ENCODE peak calls at places on chromosomes 5 and 9, in ten cellular contexts. One of them, this sample, is unnamed.

GRCh38 chr5:65722575-65723424 is 795 bp downstream of the NLN start:
- DNase-seq in LoVo: peak
- DNase-seq in heart right ventricle: no peak
- DNase-seq in T-helper 22 cell: no peak
- DNase-seq in memory B cell: peak
- DNase-seq in head of caudate nucleus: peak
- DNase-seq in midbrain: peak
- DNase-seq in iPS-NIHi11: peak
- DNase-seq in glomerular endothelial cell: no peak
- DNase-seq in COR-L47: peak
- DNase-seq in this sample: peak

GRCh38 chr9:98706651-98707103 is 2.1 kb downstream of the GABBR2 start:
- DNase-seq in iPS-NIHi11: no peak
- DNase-seq in T-helper 22 cell: no peak
- DNase-seq in COR-L47: peak
- DNase-seq in head of caudate nucleus: no peak
- DNase-seq in memory B cell: no peak
- DNase-seq in LoVo: no peak
- DNase-seq in midbrain: no peak
- DNase-seq in heart right ventricle: no peak
- DNase-seq in glomerular endothelial cell: no peak
- DNase-seq in this sample: no peak

GRCh38 chr9:77021928-77022782 is 2.7 kb downstream of the FOXB2 start:
- DNase-seq in COR-L47: no peak
- DNase-seq in memory B cell: no peak
- DNase-seq in iPS-NIHi11: no peak
- DNase-seq in LoVo: no peak
- DNase-seq in glomerular endothelial cell: no peak
- DNase-seq in heart right ventricle: no peak
- DNase-seq in midbrain: no peak
- DNase-seq in head of caudate nucleus: no peak
- DNase-seq in T-helper 22 cell: no peak
- DNase-seq in this sample: no peak

GRCh38 chr5:159097461-159098284 is 2.0 kb downstream of the EBF1 start:
- DNase-seq in memory B cell: peak
- DNase-seq in COR-L47: no peak
- DNase-seq in iPS-NIHi11: no peak
- DNase-seq in T-helper 22 cell: no peak
- DNase-seq in LoVo: no peak
- DNase-seq in heart right ventricle: peak
- DNase-seq in midbrain: no peak
- DNase-seq in glomerular endothelial cell: no peak
- DNase-seq in head of caudate nucleus: no peak
- DNase-seq in this sample: no peak

GRCh38 chr5:175788155-175788787 is 83.1 kb upstream of the CPLX2 start:
- DNase-seq in T-helper 22 cell: no peak
- DNase-seq in heart right ventricle: no peak
- DNase-seq in LoVo: no peak
- DNase-seq in memory B cell: no peak
- DNase-seq in iPS-NIHi11: no peak
- DNase-seq in COR-L47: no peak
- DNase-seq in midbrain: no peak
- DNase-seq in head of caudate nucleus: no peak
- DNase-seq in glomerular endothelial cell: no peak
- DNase-seq in this sample: no peak

GRCh38 chr9:121690316-121690715 is 38.9 kb downstream of the DAB2IP start:
- DNase-seq in LoVo: no peak
- DNase-seq in midbrain: no peak
- DNase-seq in head of caudate nucleus: no peak
- DNase-seq in glomerular endothelial cell: no peak
- DNase-seq in memory B cell: no peak
- DNase-seq in iPS-NIHi11: no peak
- DNase-seq in heart right ventricle: no peak
- DNase-seq in T-helper 22 cell: no peak
- DNase-seq in COR-L47: no peak
- DNase-seq in this sample: no peak

GRCh38 chr5:8842906-8843590 is 702.8 kb downstream of the SEMA5A start:
- DNase-seq in midbrain: peak
- DNase-seq in COR-L47: peak
- DNase-seq in glomerular endothelial cell: no peak
- DNase-seq in heart right ventricle: no peak
- DNase-seq in memory B cell: no peak
- DNase-seq in LoVo: no peak
- DNase-seq in T-helper 22 cell: no peak
- DNase-seq in iPS-NIHi11: peak
- DNase-seq in head of caudate nucleus: peak
- DNase-seq in this sample: no peak

GRCh38 chr5:4977421-4977820 is 162.7 kb upstream of the ADAMTS16 start:
- DNase-seq in midbrain: no peak
- DNase-seq in memory B cell: no peak
- DNase-seq in COR-L47: no peak
- DNase-seq in T-helper 22 cell: no peak
- DNase-seq in glomerular endothelial cell: no peak
- DNase-seq in head of caudate nucleus: no peak
- DNase-seq in iPS-NIHi11: no peak
- DNase-seq in heart right ventricle: no peak
- DNase-seq in LoVo: no peak
- DNase-seq in this sample: no peak

GRCh38 chr5:103834216-103834615 is 271.6 kb upstream of the NUDT12 start:
- DNase-seq in memory B cell: no peak
- DNase-seq in COR-L47: no peak
- DNase-seq in iPS-NIHi11: no peak
- DNase-seq in T-helper 22 cell: no peak
- DNase-seq in heart right ventricle: no peak
- DNase-seq in glomerular endothelial cell: no peak
- DNase-seq in midbrain: no peak
- DNase-seq in LoVo: no peak
- DNase-seq in head of caudate nucleus: no peak
- DNase-seq in this sample: no peak